ENCODE peak calls at places on chromosomes 11 and 22, in seven cellular contexts. One of them, this sample, is unnamed.
A peak's percentile ranks its signal among the peaks of the same experiment; 100 is the strongest.

GRCh38 chr22:36986242-36986821 is 32.9 kb downstream of the TST start:
- DNase-seq in esophagus squamous epithelium: no peak
- DNase-seq in uterus: no peak
- DNase-seq in GM12878: no peak
- DNase-seq in adrenal gland: no peak
- DNase-seq in breast epithelium: no peak
- DNase-seq in heart left ventricle: no peak
- DNase-seq in this sample: peak; percentile 13

GRCh38 chr22:19016081-19016480 is 80.0 kb upstream of the PRODH start:
- DNase-seq in esophagus squamous epithelium: no peak
- DNase-seq in uterus: no peak
- DNase-seq in GM12878: no peak
- DNase-seq in adrenal gland: no peak
- DNase-seq in breast epithelium: no peak
- DNase-seq in heart left ventricle: no peak
- DNase-seq in this sample: no peak

GRCh38 chr11:72321381-72321996 is 77.5 kb upstream of the PHOX2A start:
- DNase-seq in esophagus squamous epithelium: no peak
- DNase-seq in uterus: no peak
- DNase-seq in GM12878: no peak
- DNase-seq in adrenal gland: no peak
- DNase-seq in breast epithelium: no peak
- DNase-seq in heart left ventricle: no peak
- DNase-seq in this sample: peak; percentile 45

GRCh38 chr11:18527512-18527911 is 770 bp upstream of the TSG101 start:
- DNase-seq in esophagus squamous epithelium: no peak
- DNase-seq in uterus: no peak
- DNase-seq in GM12878: no peak
- DNase-seq in adrenal gland: no peak
- DNase-seq in breast epithelium: no peak
- DNase-seq in heart left ventricle: no peak
- DNase-seq in this sample: peak; percentile 56

GRCh38 chr11:69454018-69454417 is 27.4 kb upstream of the LINC01488 start:
- DNase-seq in esophagus squamous epithelium: no peak
- DNase-seq in uterus: no peak
- DNase-seq in GM12878: no peak
- DNase-seq in adrenal gland: no peak
- DNase-seq in breast epithelium: no peak
- DNase-seq in heart left ventricle: no peak
- DNase-seq in this sample: no peak

GRCh38 chr22:44738347-44738715 is 14.0 kb upstream of the ARHGAP8 start:
- DNase-seq in esophagus squamous epithelium: no peak
- DNase-seq in uterus: no peak
- DNase-seq in GM12878: no peak
- DNase-seq in adrenal gland: no peak
- DNase-seq in breast epithelium: no peak
- DNase-seq in heart left ventricle: no peak
- DNase-seq in this sample: no peak

GRCh38 chr11:116610190-116610589 is 162.6 kb downstream of the BUD13 start:
- DNase-seq in esophagus squamous epithelium: no peak
- DNase-seq in uterus: no peak
- DNase-seq in GM12878: no peak
- DNase-seq in adrenal gland: no peak
- DNase-seq in breast epithelium: peak; percentile 35
- DNase-seq in heart left ventricle: no peak
- DNase-seq in this sample: no peak

GRCh38 chr22:47767403-47767802 is 1005.0 kb downstream of the TBC1D22A start:
- DNase-seq in esophagus squamous epithelium: no peak
- DNase-seq in uterus: no peak
- DNase-seq in GM12878: no peak
- DNase-seq in adrenal gland: no peak
- DNase-seq in breast epithelium: no peak
- DNase-seq in heart left ventricle: no peak
- DNase-seq in this sample: no peak

GRCh38 chr22:39300198-39300830 is 19.1 kb downstream of the RPL3 start:
- DNase-seq in esophagus squamous epithelium: no peak
- DNase-seq in uterus: no peak
- DNase-seq in GM12878: no peak
- DNase-seq in adrenal gland: peak; percentile 62
- DNase-seq in breast epithelium: peak; percentile 79
- DNase-seq in heart left ventricle: peak; percentile 65
- DNase-seq in this sample: no peak

GRCh38 chr11:120128392-120129172 is 9.3 kb downstream of the TRIM29 start:
- DNase-seq in esophagus squamous epithelium: no peak
- DNase-seq in uterus: peak; percentile 82
- DNase-seq in GM12878: no peak
- DNase-seq in adrenal gland: no peak
- DNase-seq in breast epithelium: peak; percentile 88
- DNase-seq in heart left ventricle: no peak
- DNase-seq in this sample: no peak

GRCh38 chr11:83681045-83681781 is 395.0 kb upstream of the CCDC90B start:
- DNase-seq in esophagus squamous epithelium: no peak
- DNase-seq in uterus: no peak
- DNase-seq in GM12878: no peak
- DNase-seq in adrenal gland: no peak
- DNase-seq in breast epithelium: no peak
- DNase-seq in heart left ventricle: no peak
- DNase-seq in this sample: no peak

GRCh38 chr22:45680932-45681700 is 9.5 kb downstream of the ATXN10 start:
- DNase-seq in esophagus squamous epithelium: no peak
- DNase-seq in uterus: no peak
- DNase-seq in GM12878: no peak
- DNase-seq in adrenal gland: no peak
- DNase-seq in breast epithelium: no peak
- DNase-seq in heart left ventricle: no peak
- DNase-seq in this sample: peak; percentile 35

GRCh38 chr22:21909871-21910270 is 42.4 kb upstream of the MAPK1 start:
- DNase-seq in esophagus squamous epithelium: no peak
- DNase-seq in uterus: no peak
- DNase-seq in GM12878: no peak
- DNase-seq in adrenal gland: no peak
- DNase-seq in breast epithelium: no peak
- DNase-seq in heart left ventricle: no peak
- DNase-seq in this sample: no peak

GRCh38 chr11:18772211-18772610 is 19.4 kb downstream of the PTPN5 start:
- DNase-seq in esophagus squamous epithelium: no peak
- DNase-seq in uterus: no peak
- DNase-seq in GM12878: no peak
- DNase-seq in adrenal gland: no peak
- DNase-seq in breast epithelium: no peak
- DNase-seq in heart left ventricle: no peak
- DNase-seq in this sample: no peak

GRCh38 chr11:14445542-14446530 is 53.8 kb downstream of the COPB1 start:
- DNase-seq in esophagus squamous epithelium: no peak
- DNase-seq in uterus: no peak
- DNase-seq in GM12878: no peak
- DNase-seq in adrenal gland: no peak
- DNase-seq in breast epithelium: no peak
- DNase-seq in heart left ventricle: no peak
- DNase-seq in this sample: peak; percentile 58

GRCh38 chr11:131483877-131484276 is 113.5 kb downstream of the NTM start:
- DNase-seq in esophagus squamous epithelium: no peak
- DNase-seq in uterus: no peak
- DNase-seq in GM12878: no peak
- DNase-seq in adrenal gland: no peak
- DNase-seq in breast epithelium: no peak
- DNase-seq in heart left ventricle: no peak
- DNase-seq in this sample: no peak

GRCh38 chr11:131486937-131487336 is 116.5 kb downstream of the NTM start:
- DNase-seq in esophagus squamous epithelium: no peak
- DNase-seq in uterus: no peak
- DNase-seq in GM12878: no peak
- DNase-seq in adrenal gland: no peak
- DNase-seq in breast epithelium: no peak
- DNase-seq in heart left ventricle: no peak
- DNase-seq in this sample: no peak

GRCh38 chr11:131488208-131488607 is 117.8 kb downstream of the NTM start:
- DNase-seq in esophagus squamous epithelium: no peak
- DNase-seq in uterus: no peak
- DNase-seq in GM12878: no peak
- DNase-seq in adrenal gland: no peak
- DNase-seq in breast epithelium: no peak
- DNase-seq in heart left ventricle: no peak
- DNase-seq in this sample: no peak

GRCh38 chr11:131483453-131483852 is 113.0 kb downstream of the NTM start:
- DNase-seq in esophagus squamous epithelium: no peak
- DNase-seq in uterus: no peak
- DNase-seq in GM12878: no peak
- DNase-seq in adrenal gland: no peak
- DNase-seq in breast epithelium: no peak
- DNase-seq in heart left ventricle: no peak
- DNase-seq in this sample: no peak

DNA sequence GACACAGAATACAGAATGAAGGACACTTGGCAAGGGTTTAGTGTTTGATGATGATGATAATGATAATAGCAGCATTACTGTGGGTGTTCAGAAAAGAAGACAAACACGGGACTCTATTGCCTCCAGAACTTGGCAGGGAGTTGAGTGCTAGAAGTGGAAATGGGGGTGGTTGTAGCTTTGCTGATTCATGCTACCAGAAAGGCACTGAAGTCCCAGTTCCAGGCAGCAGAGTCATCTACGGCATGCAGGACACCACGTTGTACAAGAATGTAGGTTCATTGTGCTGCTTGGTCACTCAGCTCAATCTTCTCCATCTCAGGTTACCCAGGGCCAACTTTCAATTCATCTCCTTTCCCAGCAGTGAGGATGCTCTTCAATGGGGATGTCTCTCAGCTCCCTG is 115.7 kb downstream of the NTM start:
- DNase-seq in esophagus squamous epithelium: no peak
- DNase-seq in uterus: no peak
- DNase-seq in GM12878: no peak
- DNase-seq in adrenal gland: no peak
- DNase-seq in breast epithelium: no peak
- DNase-seq in heart left ventricle: no peak
- DNase-seq in this sample: no peak
- TF ChIP-seq POLR2A in esophagus squamous epithelium: no peak
- TF ChIP-seq POLR2A in uterus: no peak
- TF ChIP-seq POLR2A in GM12878: no peak
- TF ChIP-seq POLR2A in adrenal gland: no peak
- TF ChIP-seq POLR2A in breast epithelium: no peak
- TF ChIP-seq POLR2A in heart left ventricle: no peak
- TF ChIP-seq POLR2A in this sample: no peak

GRCh38 chr22:41818011-41818410 is 14.9 kb upstream of the SREBF2 start:
- DNase-seq in esophagus squamous epithelium: no peak
- DNase-seq in uterus: no peak
- DNase-seq in GM12878: no peak
- DNase-seq in adrenal gland: no peak
- DNase-seq in breast epithelium: no peak
- DNase-seq in heart left ventricle: no peak
- DNase-seq in this sample: no peak
- TF ChIP-seq POLR2A in esophagus squamous epithelium: no peak
- TF ChIP-seq POLR2A in uterus: no peak
- TF ChIP-seq POLR2A in GM12878: no peak
- TF ChIP-seq POLR2A in adrenal gland: no peak
- TF ChIP-seq POLR2A in breast epithelium: no peak
- TF ChIP-seq POLR2A in heart left ventricle: no peak
- TF ChIP-seq POLR2A in this sample: no peak

GRCh38 chr11:289706-290620 is 1.0 kb downstream of the PGGHG start:
- DNase-seq in esophagus squamous epithelium: no peak
- DNase-seq in uterus: peak; percentile 16
- DNase-seq in GM12878: no peak
- DNase-seq in adrenal gland: no peak
- DNase-seq in breast epithelium: peak; percentile 38
- DNase-seq in heart left ventricle: peak; percentile 21
- DNase-seq in this sample: no peak

GRCh38 chr11:289145-289705 is 299 bp downstream of the PGGHG start:
- DNase-seq in esophagus squamous epithelium: no peak
- DNase-seq in uterus: peak; percentile 15
- DNase-seq in GM12878: no peak
- DNase-seq in adrenal gland: no peak
- DNase-seq in breast epithelium: no peak
- DNase-seq in heart left ventricle: no peak
- DNase-seq in this sample: no peak

GRCh38 chr11:288328-289144 is at the start of gene PGGHG:
- DNase-seq in esophagus squamous epithelium: no peak
- DNase-seq in uterus: peak; percentile 51
- DNase-seq in GM12878: no peak
- DNase-seq in adrenal gland: no peak
- DNase-seq in breast epithelium: peak; percentile 72
- DNase-seq in heart left ventricle: peak; percentile 88
- DNase-seq in this sample: no peak

GRCh38 chr11:285894-286220 is 3.1 kb upstream of the PGGHG start:
- DNase-seq in esophagus squamous epithelium: no peak
- DNase-seq in uterus: no peak
- DNase-seq in GM12878: no peak
- DNase-seq in adrenal gland: peak; percentile 10
- DNase-seq in breast epithelium: no peak
- DNase-seq in heart left ventricle: peak; percentile 9
- DNase-seq in this sample: no peak

GRCh38 chr11:287821-288327 is 1.1 kb upstream of the PGGHG start:
- DNase-seq in esophagus squamous epithelium: no peak
- DNase-seq in uterus: peak; percentile 15
- DNase-seq in GM12878: no peak
- DNase-seq in adrenal gland: no peak
- DNase-seq in breast epithelium: peak; percentile 49
- DNase-seq in heart left ventricle: peak; percentile 26
- DNase-seq in this sample: no peak
- TF ChIP-seq POLR2A in esophagus squamous epithelium: no peak
- TF ChIP-seq POLR2A in uterus: no peak
- TF ChIP-seq POLR2A in GM12878: no peak
- TF ChIP-seq POLR2A in adrenal gland: no peak
- TF ChIP-seq POLR2A in breast epithelium: no peak
- TF ChIP-seq POLR2A in heart left ventricle: no peak
- TF ChIP-seq POLR2A in this sample: no peak

GRCh38 chr11:66462911-66463310 is 3.8 kb upstream of the PELI3 start:
- DNase-seq in esophagus squamous epithelium: no peak
- DNase-seq in uterus: no peak
- DNase-seq in GM12878: no peak
- DNase-seq in adrenal gland: no peak
- DNase-seq in breast epithelium: no peak
- DNase-seq in heart left ventricle: no peak
- DNase-seq in this sample: no peak

GRCh38 chr11:66459138-66459778 is 7.4 kb upstream of the PELI3 start:
- DNase-seq in esophagus squamous epithelium: no peak
- DNase-seq in uterus: no peak
- DNase-seq in GM12878: peak; percentile 70
- DNase-seq in adrenal gland: no peak
- DNase-seq in breast epithelium: no peak
- DNase-seq in heart left ventricle: no peak
- DNase-seq in this sample: no peak

GRCh38 chr11:66465371-66466224 is 1.1 kb upstream of the PELI3 start:
- DNase-seq in esophagus squamous epithelium: no peak
- DNase-seq in uterus: no peak
- DNase-seq in GM12878: no peak
- DNase-seq in adrenal gland: no peak
- DNase-seq in breast epithelium: no peak
- DNase-seq in heart left ventricle: no peak
- DNase-seq in this sample: peak; percentile 9

GRCh38 chr11:66464916-66465315 is 1.8 kb upstream of the PELI3 start:
- DNase-seq in esophagus squamous epithelium: no peak
- DNase-seq in uterus: no peak
- DNase-seq in GM12878: no peak
- DNase-seq in adrenal gland: no peak
- DNase-seq in breast epithelium: no peak
- DNase-seq in heart left ventricle: no peak
- DNase-seq in this sample: no peak

DNA sequence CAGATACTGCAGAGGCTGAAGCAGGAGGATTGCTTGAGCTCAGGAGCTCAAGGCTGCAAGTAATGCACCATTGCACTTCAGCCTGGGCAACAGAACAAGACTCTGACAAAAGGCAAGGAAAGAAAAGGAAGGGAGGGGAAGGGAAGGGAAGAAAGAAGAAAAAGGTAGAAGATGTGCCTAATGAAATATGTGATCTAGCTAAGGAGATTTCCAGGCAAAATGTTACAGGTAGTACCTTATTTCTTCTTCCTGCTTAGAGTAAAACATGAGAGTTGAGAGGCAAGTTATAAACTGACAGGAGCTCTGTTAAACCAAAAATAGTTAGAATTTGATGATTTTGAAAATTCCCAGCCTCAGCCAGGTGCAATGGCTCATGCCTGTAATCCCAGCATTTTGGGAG is 4.7 kb upstream of the PELI3 start:
- DNase-seq in esophagus squamous epithelium: no peak
- DNase-seq in uterus: no peak
- DNase-seq in GM12878: no peak
- DNase-seq in adrenal gland: no peak
- DNase-seq in breast epithelium: no peak
- DNase-seq in heart left ventricle: no peak
- DNase-seq in this sample: no peak
- TF ChIP-seq POLR2A in esophagus squamous epithelium: no peak
- TF ChIP-seq POLR2A in uterus: no peak
- TF ChIP-seq POLR2A in GM12878: no peak
- TF ChIP-seq POLR2A in adrenal gland: no peak
- TF ChIP-seq POLR2A in breast epithelium: no peak
- TF ChIP-seq POLR2A in heart left ventricle: no peak
- TF ChIP-seq POLR2A in this sample: no peak